ENCODE peak calls at places on chromosomes 3 and 15, in four cellular contexts. N is HCT116, F is breast epithelium, A is ovary. G is an unnamed sample.
A peak's percentile ranks its signal among the peaks of the same experiment; 100 is the strongest.

GRCh38 chr3:37823189-37823588 is 38.5 kb upstream of the CTDSPL start:
- DNase-seq in N (no peak), F (no peak), A (no peak), G (no peak)

GRCh38 chr3:193499801-193500485 is 54.8 kb downstream of the ATP13A4 start:
- DNase-seq in F (no peak), N (no peak), A (no peak), G (no peak)

GRCh38 chr3:89032331-89033063 is 74.9 kb upstream of the EPHA3 start:
- DNase-seq in A (no peak), F (no peak), N (no peak), G (no peak)

GRCh38 chr3:145219355-145220196 is 941.4 kb downstream of the PLOD2 start:
- DNase-seq in N (no peak), A (no peak), F (no peak), G (no peak)

GRCh38 chr3:186605078-186605477 is 7.8 kb upstream of the AHSG start:
- DNase-seq in A (no peak), F (no peak), N (no peak), G (no peak)

GRCh38 chr3:44932986-44933944 is 42.7 kb downstream of the ZDHHC3 start:
- DNase-seq in N (no peak), F (no peak), A (no peak), G (no peak)

GRCh38 chr3:15633159-15633558 is 31.6 kb downstream of the BTD start:
- DNase-seq in N (no peak), F (no peak), A (no peak), G (no peak)

GRCh38 chr3:171810278-171811058 is at the start of gene PLD1:
- DNase-seq in N (peak; percentile 63), F (peak; percentile 71), A (peak; percentile 90), G (peak; percentile 78)

GRCh38 chr3:147356909-147357733 is 49.2 kb downstream of the ZIC4 start:
- DNase-seq in N (no peak), F (no peak), A (no peak), G (peak; percentile 73)

GRCh38 chr3:27561591-27561990 is 77.4 kb upstream of the SLC4A7 start:
- DNase-seq in N (no peak), F (no peak), A (no peak), G (no peak)

DNA sequence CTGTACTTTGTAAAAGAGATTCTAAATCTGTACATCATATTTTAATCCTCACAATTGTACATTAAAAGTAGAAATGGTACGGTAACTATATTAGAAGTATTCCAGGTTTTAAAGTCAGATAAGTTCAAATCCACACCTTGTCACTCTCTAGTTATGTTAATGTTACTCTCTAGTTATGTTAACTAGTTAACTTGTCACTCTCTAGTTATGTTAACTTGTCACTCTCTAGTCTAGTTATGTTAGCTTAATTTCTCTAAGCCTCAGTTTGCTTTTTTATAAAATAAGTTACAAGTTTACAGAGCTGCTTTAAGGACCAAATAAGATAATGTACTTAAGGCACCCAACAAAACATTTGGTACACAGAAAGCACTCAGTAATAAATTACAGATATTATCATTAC is 42.6 kb downstream of the ZNF280D start:
- DNase-seq in N (no peak), A (no peak), F (no peak), G (no peak)
- TF ChIP-seq POLR2A in N (no peak), A (no peak), F (no peak), G (no peak)

GRCh38 chr3:127590282-127590592 is 296 bp downstream of the TPRA1 start:
- DNase-seq in A (no peak), F (no peak), N (no peak), G (no peak)
- TF ChIP-seq POLR2A in A (no peak), F (no peak), N (no peak), G (no peak)

GRCh38 chr3:196181127-196181546 is 30.1 kb downstream of the ZDHHC19 start:
- DNase-seq in A (no peak), F (no peak), N (no peak), G (no peak)

GRCh38 chr3:196177967-196178366 is 33.2 kb downstream of the ZDHHC19 start:
- DNase-seq in N (no peak), A (no peak), F (no peak), G (no peak)

GRCh38 chr3:196178993-196179379 is 32.2 kb downstream of the ZDHHC19 start:
- DNase-seq in F (no peak), A (no peak), N (no peak), G (no peak)

GRCh38 chr3:196180346-196180745 is 30.9 kb downstream of the ZDHHC19 start:
- DNase-seq in A (no peak), F (no peak), N (no peak), G (no peak)

DNA sequence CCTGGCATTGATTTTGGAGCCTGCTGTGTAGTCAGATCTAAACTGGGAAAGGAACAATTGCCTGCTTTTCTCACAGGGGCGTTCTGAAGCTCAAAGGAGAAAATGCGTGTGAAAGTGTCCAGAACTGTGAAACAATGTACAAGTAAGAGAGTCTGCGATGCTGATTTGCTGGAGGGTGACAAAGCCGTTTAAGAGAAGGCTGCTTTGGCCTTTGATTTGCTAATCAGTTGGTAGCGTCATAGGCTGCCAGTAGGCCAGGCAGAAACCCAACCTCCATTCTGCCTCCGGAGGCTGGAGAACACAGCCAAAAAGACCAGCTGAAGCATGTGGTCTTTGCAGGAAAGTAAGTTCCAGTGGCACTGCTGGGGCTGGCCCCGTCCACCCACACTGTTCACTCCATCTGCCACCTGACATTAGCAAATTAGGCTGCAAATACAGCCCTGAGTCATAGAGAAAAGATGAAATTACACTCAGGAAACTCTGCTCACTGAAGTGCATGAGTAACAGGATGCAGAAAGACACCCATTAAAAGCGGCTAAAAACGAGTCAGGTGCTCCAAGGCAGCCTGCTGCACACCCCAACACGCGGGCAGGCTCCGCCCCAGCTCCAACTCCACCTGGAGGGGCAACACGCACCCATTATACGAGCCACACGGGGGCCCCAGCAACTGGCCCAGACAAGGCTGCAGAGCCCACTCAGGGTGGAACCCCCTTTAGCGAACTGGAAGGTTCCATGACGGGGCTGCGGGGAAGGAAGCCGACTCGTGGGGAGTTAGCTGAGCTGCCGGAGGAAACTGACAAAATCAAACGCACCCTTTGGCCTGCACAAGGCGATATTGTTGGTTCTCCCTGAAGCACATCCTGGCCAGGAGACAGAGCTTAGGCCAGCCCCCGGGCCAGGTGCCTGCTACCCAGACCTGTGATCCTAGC is 31.6 kb downstream of the ZDHHC19 start:
- DNase-seq in A (no peak), N (no peak), F (no peak), G (no peak)
- TF ChIP-seq POLR2A in A (no peak), N (no peak), F (no peak), G (no peak)

GRCh38 chr3:9770276-9770812 is 597 bp upstream of the CAMK1 start:
- DNase-seq in N (no peak), A (peak; percentile 100), F (peak; percentile 64), G (peak; percentile 52)

GRCh38 chr3:9767418-9767817 is 2.3 kb downstream of the CAMK1 start:
- DNase-seq in A (no peak), N (no peak), F (no peak), G (no peak)

GRCh38 chr3:9769012-9769411 is 735 bp downstream of the CAMK1 start:
- DNase-seq in N (no peak), F (no peak), A (no peak), G (no peak)

GRCh38 chr3:9768376-9768775 is 1.4 kb downstream of the CAMK1 start:
- DNase-seq in N (no peak), F (no peak), A (no peak), G (no peak)

DNA sequence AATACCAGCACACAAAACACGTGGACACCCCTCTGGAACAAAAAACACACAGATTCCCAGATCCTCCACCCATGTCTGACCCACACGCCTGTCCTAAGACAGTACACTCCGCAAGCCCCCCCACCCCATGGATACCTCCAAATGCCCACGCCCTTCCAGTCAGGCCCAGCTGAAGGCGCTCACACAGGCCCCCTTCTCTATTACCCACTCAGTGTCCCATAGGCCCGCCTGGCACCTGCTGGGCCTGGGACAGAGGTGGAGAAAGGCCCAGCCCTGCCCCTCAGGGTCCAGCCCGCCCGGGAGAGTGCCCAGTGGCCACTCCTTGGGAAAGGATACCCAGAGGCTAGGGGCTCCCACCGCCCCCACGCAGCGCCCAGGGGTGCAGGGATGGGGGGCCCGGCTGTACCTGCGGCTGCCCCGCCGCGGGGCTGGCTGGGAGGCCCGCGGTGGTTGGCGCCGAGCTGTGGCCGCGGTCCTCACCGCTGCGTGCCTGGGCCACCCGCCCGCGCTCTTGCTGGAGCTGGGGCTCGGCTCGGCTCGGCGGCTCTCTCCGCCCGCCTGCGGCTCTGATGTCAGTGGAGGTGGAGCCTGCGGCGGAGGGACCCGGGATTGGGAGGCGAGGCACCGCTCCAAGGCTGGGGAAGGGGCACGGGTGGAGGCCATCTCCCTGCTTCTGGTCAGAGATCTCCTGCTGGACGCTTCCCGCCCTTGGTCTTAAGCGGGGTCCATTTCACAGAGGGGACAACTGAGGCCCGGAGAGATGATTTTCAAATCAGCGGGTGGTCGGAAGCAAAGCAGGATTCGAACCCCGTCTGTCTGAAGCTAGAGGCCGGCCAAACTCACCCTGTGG is at the start of gene CAMK1:
- DNase-seq in A (peak; percentile 87), F (peak; percentile 69), N (no peak), G (peak; percentile 85)
- TF ChIP-seq POLR2A in A (peak; percentile 88), F (no peak), N (peak; percentile 83), G (no peak)

GRCh38 chr3:187713504-187713903 is 11.1 kb upstream of the RTP2 start:
- DNase-seq in F (no peak), A (no peak), N (no peak), G (no peak)
- TF ChIP-seq POLR2A in F (no peak), A (no peak), N (no peak), G (no peak)

DNA sequence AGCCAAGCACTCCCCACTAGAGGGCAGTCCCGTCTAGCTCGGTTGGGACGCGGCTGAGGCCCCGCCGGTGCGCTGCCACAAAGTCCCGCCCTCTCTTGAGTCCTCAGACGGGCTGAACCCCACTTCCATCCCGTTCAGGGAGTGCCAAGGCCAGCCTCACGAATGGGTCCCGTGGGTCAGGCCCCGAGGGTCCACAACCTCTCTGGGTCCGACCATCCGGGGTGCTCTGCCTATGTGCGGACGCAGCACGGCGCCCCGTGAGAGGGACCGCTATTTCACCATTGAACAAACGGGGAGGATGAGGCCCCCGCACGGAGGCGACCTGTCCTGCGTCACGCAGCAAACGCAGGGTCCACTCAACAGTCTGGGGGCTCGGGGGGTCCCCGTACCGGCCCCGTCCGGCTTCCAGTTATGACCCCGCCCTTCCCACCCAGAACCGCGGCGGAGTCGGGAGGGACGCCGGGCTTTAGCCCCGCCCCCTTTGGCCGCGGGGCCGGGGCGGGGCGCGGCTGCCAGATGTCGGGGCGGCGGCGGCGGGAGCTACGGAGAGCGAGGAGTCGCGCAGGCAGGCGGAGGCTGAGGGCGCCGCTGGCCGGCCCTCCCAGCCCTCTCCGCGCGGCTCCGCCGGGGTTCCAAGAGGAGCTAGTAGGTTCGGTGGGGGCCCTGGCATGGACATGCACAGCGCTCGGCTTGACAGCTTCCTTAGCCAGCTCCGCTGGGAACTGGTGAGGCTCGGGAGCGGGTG is at the start of gene INKA1:
- DNase-seq in F (peak; percentile 80), A (peak; percentile 90), N (peak; percentile 71), G (peak; percentile 62)
- TF ChIP-seq POLR2A in F (no peak), A (peak; percentile 16), N (peak; percentile 62), G (no peak)

DNA sequence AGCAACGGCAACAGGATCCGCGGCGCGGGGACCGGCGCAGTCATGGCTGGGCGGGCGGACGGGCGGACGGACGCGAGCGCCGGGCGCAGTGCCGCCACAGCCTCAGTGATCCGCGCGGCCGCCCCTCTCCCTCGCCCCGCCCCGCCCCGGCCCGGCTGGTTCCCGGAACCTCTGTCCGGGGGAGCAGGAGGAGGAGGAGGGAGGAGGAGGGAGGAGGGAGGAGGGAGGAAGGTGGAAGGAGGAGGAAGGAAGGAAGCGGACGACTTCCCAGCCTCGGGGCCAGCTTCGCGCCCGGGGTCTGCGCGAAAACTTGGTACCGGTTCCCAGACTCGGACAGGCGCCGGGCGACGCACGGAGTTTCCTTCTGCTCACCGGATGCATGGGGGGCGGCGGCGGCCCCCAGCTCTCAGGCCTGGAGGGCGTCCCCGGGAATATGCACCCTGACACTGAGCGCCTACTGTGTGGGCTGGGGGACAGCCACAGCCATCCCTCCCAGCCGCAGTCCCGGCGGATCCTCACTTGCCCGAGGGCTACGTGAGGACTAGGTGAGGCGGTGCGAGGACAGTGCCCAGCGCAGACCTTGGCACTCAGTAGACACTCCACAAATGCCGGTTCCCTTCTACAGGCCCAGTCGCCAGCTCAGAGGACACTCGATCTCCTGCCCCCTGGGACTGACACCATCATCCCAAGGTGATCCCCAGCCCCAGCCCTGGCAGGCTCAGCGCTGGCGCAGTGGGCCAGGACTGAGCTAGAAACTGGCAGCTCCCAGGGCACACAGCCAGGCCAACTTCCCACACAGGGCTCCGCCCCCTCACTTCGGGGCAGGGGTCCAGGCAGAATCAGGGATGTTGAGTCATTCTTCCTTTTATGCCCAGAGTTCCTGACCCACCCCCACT is at the start of gene SHISA5:
- DNase-seq in A (peak; percentile 80), F (peak; percentile 52), N (no peak), G (no peak)
- TF ChIP-seq POLR2A in A (peak; percentile 54), F (no peak), N (no peak), G (no peak)

G was measured in H1.